ENCODE peak calls at places on chromosomes 12 and 14, in five cellular contexts. L is mammary epithelial cell; S is body of pancreas; X is naive thymus-derived CD4-positive, alpha-beta T cell; K is uterus. B is an unnamed sample.

GRCh38 chr14:88568196-88568595 is 5.4 kb downstream of the ZC3H14 start:
- DNase-seq in K (no peak), L (no peak), X (no peak), S (no peak), B (no peak)

GRCh38 chr12:25718081-25718731 is 165.1 kb upstream of the LMNTD1 start:
- DNase-seq in S (no peak), L (no peak), K (no peak), X (no peak), B (no peak)

GRCh38 chr14:94904636-94905035 is 134.7 kb upstream of the GSC start:
- DNase-seq in L (no peak), S (no peak), X (no peak), K (no peak), B (no peak)

GRCh38 chr14:96423012-96423411 is 31.1 kb downstream of the AK7 start:
- DNase-seq in X (no peak), K (no peak), S (no peak), L (no peak), B (no peak)

GRCh38 chr12:126093911-126094310 is 1028.7 kb downstream of the AACS start:
- DNase-seq in X (no peak), S (no peak), K (no peak), L (no peak), B (peak)

GRCh38 chr14:55699131-55700057 is 119.4 kb downstream of the KTN1 start:
- DNase-seq in K (no peak), S (no peak), X (no peak), L (peak), B (peak)

GRCh38 chr14:71183856-71184255 is 276.6 kb downstream of the PCNX1 start:
- DNase-seq in S (no peak), L (no peak), X (no peak), K (no peak), B (no peak)

GRCh38 chr14:95319312-95320075 is at the start of gene CLMN:
- DNase-seq in S (peak), K (peak), X (peak), L (peak), B (no peak)

GRCh38 chr14:74638066-74638465 is 26.0 kb upstream of the LTBP2 start:
- DNase-seq in L (no peak), S (no peak), X (no peak), K (no peak), B (no peak)

GRCh38 chr12:41917827-41918445 is 226.7 kb downstream of the GXYLT1 start:
- DNase-seq in K (no peak), X (no peak), S (no peak), L (no peak), B (no peak)

GRCh38 chr12:110744697-110745264 is 2.1 kb upstream of the PPP1CC start:
- DNase-seq in L (peak), S (peak), X (no peak), K (no peak), B (no peak)

GRCh38 chr12:93148412-93148811 is 219.3 kb upstream of the EEA1 start:
- DNase-seq in S (no peak), L (no peak), K (no peak), X (no peak), B (no peak)

GRCh38 chr14:74919421-74920165 is 3.5 kb downstream of the RPS6KL1 start:
- DNase-seq in S (no peak), X (no peak), K (no peak), L (peak), B (no peak)

GRCh38 chr12:49340095-49340870 is 3.3 kb upstream of the C1QL4 start:
- DNase-seq in L (no peak), K (no peak), X (no peak), S (no peak), B (no peak)

GRCh38 chr12:39375206-39375808 is 67.6 kb downstream of the KIF21A start:
- DNase-seq in K (no peak), S (no peak), L (no peak), X (no peak), B (no peak)

GRCh38 chr14:103675957-103676356 is 39.3 kb downstream of the XRCC3 start:
- DNase-seq in L (no peak), S (no peak), X (no peak), K (no peak), B (no peak)

GRCh38 chr14:38171197-38171596 is 36.5 kb upstream of the SSTR1 start:
- DNase-seq in L (no peak), S (no peak), X (no peak), K (no peak), B (no peak)

GRCh38 chr14:95346820-95347219 is 27.1 kb upstream of the CLMN start:
- DNase-seq in K (no peak), S (no peak), L (no peak), X (no peak), B (no peak)

GRCh38 chr14:89279649-89280232 is 137.3 kb downstream of the FOXN3 start:
- DNase-seq in L (no peak), S (no peak), K (no peak), X (no peak), B (no peak)

GRCh38 chr12:111840831-111841230 is 1.2 kb upstream of the MAPKAPK5 start:
- DNase-seq in S (no peak), X (no peak), L (no peak), K (no peak), B (no peak)

GRCh38 chr14:102554835-102555819 is 37.3 kb upstream of the RCOR1 start:
- DNase-seq in L (no peak), S (peak), K (no peak), X (peak), B (no peak)

GRCh38 chr12:96434107-96434506 is 33.9 kb upstream of the CDK17 start:
- DNase-seq in X (peak), K (no peak), S (no peak), L (no peak), B (no peak)

GRCh38 chr14:81427348-81428058 is 27.4 kb upstream of the STON2 start:
- DNase-seq in K (no peak), L (peak), S (no peak), X (no peak), B (no peak)

GRCh38 chr12:102433304-102433703 is 47.1 kb downstream of the IGF1 start:
- DNase-seq in S (no peak), L (no peak), X (no peak), K (no peak), B (no peak)

GRCh38 chr12:120670667-120671066 is 16.3 kb upstream of the MLEC start:
- DNase-seq in K (no peak), X (no peak), L (no peak), S (no peak), B (no peak)

GRCh38 chr12:104026841-104027599 is 23.0 kb downstream of the GLT8D2 start:
- DNase-seq in X (no peak), L (no peak), K (no peak), S (no peak), B (no peak)

GRCh38 chr12:2853626-2854025 is 3.2 kb downstream of the TEX52 start:
- DNase-seq in L (peak), X (no peak), S (peak), K (peak), B (peak)

GRCh38 chr12:95231190-95231589 is 13.6 kb downstream of the VEZT start:
- DNase-seq in K (no peak), S (no peak), X (no peak), L (no peak), B (no peak)

GRCh38 chr12:74903522-74903921 is 306.1 kb downstream of the KCNC2 start:
- DNase-seq in K (no peak), S (no peak), X (no peak), L (peak), B (no peak)

DNA sequence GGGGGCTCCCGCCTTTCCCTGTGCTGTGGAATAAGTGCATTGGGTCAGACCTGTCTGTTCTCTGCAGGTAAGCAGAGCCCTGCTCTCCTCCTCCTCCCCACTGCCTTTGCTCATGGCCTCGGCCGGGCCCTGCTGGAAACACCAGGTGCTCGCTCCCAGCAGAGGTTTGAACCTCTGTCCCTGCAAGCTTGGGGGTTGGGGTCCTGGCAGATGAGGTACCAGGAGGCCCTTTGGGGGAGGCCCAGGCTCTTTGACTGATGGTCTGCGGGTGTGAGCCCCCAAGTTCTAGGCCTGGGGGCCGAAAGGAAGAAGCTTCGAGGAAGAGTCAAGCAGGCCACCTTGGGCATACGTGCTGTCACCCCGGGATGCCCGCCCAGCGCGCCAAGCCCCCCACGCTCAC is 22.1 kb upstream of the CEP170B start:
- DNase-seq in S (no peak), X (no peak), L (no peak), K (peak), B (no peak)
- H3K4me3 ChIP-seq in S (no peak), X (no peak), L (no peak), K (no peak), B (no peak)

GRCh38 chr14:77271113-77271710 is at the start of gene NGB:
- DNase-seq in K (no peak), L (no peak), X (no peak), S (no peak), B (no peak)
- H3K4me3 ChIP-seq in K (no peak), L (no peak), X (no peak), S (no peak), B (no peak)

DNA sequence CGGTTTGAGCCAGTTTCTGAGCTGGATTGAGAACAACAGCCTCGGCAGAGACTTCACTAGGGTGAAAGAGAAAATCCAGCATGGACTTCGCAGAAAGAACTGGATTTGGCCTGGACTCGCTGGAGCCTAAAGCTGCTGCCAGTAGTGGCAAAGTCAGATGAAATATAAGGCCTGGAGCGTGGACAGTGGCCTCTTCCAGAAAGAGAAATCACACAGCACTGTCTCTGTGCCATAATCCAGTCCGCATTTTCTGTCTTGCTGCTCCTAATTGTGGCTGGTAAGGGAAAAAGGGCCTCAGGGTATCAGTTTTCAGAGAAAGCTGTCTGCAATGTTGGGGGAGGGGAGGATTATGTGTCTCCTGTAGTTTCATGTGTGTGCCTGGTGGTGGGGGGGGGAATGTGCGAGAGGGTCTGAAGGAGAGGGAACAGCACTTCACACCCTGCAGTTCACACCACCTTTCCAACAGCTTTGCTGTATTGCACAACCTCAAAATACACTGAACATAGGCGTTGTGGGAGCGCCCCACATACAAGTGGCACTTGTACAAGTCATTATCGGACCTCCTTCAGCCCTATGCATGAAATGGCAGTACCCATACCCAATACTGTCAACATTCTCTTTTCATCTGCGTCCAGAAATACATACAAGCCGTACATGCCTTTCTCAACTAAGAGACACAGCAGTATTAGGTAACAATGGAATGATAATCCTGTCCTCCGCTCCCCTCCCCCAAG is 107.6 kb upstream of the ATF7IP start:
- DNase-seq in X (peak), K (peak), S (peak), L (peak), B (peak)
- H3K4me3 ChIP-seq in X (peak), K (no peak), S (no peak), L (no peak), B (no peak)

DNA sequence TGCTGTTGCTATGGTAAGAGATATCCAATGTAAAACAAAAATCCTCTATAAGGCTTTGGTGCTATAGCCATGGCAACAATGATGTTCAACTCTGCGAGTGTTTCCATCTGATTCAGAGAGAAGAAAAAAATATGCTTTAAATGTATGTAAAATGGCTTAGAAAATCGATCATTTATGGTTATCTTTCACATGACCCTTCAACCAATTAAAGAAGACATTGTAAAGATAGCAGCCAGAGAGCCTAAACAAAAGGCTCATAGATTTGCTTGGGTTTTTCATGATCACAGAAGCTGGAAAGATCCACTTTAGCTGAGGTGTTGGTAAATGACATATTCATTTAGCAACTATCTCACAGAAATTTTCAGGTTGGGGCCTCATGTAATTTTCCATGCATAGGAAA is 387.0 kb upstream of the GARIN6 start:
- DNase-seq in L (no peak), S (no peak), K (no peak), X (no peak), B (no peak)
- H3K4me3 ChIP-seq in L (no peak), S (no peak), K (no peak), X (no peak), B (no peak)

DNA sequence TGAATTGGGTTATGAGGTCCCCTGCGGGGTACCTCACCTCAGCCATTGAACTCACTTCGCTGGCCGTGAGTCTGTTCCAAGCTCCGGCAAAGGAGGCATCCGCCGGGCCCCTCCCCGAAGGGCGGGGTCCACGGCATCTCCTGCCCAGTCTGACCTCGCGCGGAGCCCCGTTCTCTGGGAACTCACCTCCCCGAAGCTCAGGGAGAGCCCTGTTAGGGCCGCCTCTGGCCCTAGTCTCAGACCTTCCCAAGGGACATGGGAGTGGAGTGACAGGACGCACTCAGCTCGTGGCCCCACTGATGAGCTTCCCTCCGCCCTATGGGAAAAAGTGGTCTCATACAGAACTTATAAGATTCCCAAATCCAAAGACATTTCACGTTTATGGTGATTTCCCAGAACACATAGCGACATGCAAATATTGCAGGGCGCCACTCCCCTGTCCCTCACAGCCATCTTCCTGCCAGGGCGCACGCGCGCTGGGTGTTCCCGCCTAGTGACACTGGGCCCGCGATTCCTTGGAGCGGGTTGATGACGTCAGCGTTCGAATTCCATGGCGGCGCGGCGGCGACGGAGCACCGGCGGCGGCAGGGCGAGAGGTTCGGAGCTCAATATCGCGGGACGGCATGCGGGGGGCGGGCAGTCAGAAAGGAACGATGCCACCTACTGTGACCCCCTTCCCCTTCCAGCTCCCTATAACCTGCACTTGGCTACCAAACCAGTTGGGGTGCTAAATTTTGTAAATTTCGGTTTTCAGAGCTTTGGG is at the start of gene PARP2:
- DNase-seq in K (peak), S (peak), L (peak), X (peak), B (peak)
- H3K4me3 ChIP-seq in K (peak), S (peak), L (peak), X (peak), B (peak)

DNA sequence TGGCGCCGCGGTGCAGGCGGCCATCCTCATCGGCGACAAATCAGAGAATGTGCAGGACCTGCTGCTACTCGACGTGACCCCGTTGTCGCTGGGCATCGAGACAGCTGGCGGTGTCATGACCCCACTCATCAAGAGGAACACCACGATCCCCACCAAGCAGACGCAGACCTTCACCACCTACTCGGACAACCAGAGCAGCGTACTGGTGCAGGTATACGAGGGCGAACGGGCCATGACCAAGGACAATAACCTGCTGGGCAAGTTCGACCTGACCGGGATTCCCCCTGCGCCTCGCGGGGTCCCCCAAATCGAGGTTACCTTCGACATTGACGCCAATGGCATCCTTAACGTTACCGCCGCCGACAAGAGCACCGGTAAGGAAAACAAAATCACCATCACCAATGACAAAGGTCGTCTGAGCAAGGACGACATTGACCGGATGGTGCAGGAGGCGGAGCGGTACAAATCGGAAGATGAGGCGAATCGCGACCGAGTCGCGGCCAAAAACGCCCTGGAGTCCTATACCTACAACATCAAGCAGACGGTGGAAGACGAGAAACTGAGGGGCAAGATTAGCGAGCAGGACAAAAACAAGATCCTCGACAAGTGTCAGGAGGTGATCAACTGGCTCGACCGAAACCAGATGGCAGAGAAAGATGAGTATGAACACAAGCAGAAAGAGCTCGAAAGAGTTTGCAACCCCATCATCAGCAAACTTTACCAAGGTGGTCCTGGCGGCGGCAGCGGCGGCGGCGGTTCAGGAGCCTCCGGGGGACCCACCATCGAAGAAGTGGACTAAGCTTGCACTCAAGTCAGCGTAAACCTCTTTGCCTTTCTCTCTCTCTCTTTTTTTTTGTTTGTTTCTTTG is 1.7 kb downstream of the HSPA2 start:
- DNase-seq in K (peak), L (no peak), S (peak), X (no peak), B (no peak)
- H3K4me3 ChIP-seq in K (peak), L (no peak), S (peak), X (peak), B (peak)

DNA sequence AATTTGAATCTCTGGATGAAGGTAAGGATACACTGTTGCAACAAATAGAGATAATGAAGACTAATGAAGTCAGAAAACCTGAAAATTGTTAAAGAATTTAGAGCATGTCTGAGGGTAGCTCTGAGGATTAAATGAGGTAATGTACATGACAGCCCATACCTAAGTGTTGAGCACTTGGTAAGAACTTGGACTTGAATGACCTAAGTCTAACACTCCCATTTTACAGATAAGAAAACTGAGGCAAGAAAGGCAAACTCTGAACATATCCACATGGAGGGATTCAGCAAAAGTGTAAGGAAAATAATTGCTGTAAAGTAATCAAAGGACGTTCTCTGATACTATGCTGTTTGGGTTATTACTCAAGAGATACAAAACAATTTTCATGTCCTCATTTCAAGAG is 29.0 kb downstream of the PTPRB start:
- DNase-seq in S (no peak), L (no peak), K (no peak), X (no peak), B (no peak)
- H3K4me3 ChIP-seq in S (no peak), L (no peak), K (no peak), X (no peak), B (no peak)